ENCODE peak calls at places on chromosomes 12 and 14, in ten cellular contexts. N, Z, T, S, I, V, G, P, C and K are unnamed samples.

GRCh38 chr14:93031505-93032300 is 84.0 kb downstream of the ITPK1 start:
- DNase-seq in Z (no peak), S (no peak), G (no peak), I (no peak), P (no peak), T (no peak), C (no peak), N (no peak), V (no peak), K (no peak)

GRCh38 chr12:21813751-21814150 is 39.2 kb upstream of the KCNJ8 start:
- DNase-seq in N (no peak), V (no peak), T (no peak), S (no peak), C (no peak), P (no peak), Z (no peak), I (no peak), G (no peak), K (no peak)

GRCh38 chr14:51069065-51069464 is 25.8 kb downstream of the TRIM9 start:
- DNase-seq in T (no peak), I (no peak), C (no peak), N (no peak), S (no peak), Z (no peak), G (peak; percentile 26), V (no peak), P (no peak), K (no peak)

GRCh38 chr12:101719566-101719965 is 19.7 kb downstream of the SYCP3 start:
- DNase-seq in P (no peak), T (no peak), V (no peak), N (no peak), I (no peak), S (no peak), Z (no peak), C (no peak), G (no peak), K (no peak)

GRCh38 chr14:53273671-53274072 is 120.5 kb upstream of the DDHD1 start:
- DNase-seq in V (no peak), T (no peak), I (no peak), G (peak; percentile 42), S (no peak), Z (no peak), C (no peak), N (no peak), P (peak; percentile 50), K (no peak)

GRCh38 chr12:66664076-66664475 is 14.8 kb downstream of the GRIP1 start:
- DNase-seq in I (no peak), Z (no peak), N (no peak), S (no peak), C (no peak), V (no peak), T (no peak), G (no peak), P (no peak), K (no peak)

GRCh38 chr12:47808574-47809380 is 10.9 kb downstream of the HDAC7 start:
- DNase-seq in N (no peak), C (no peak), T (no peak), V (no peak), S (no peak), G (no peak), I (no peak), P (peak; percentile 65), Z (no peak), K (no peak)

GRCh38 chr12:21675096-21675495 is 17.5 kb upstream of the LDHB start:
- DNase-seq in C (no peak), P (no peak), V (no peak), Z (no peak), N (no peak), T (no peak), G (no peak), I (no peak), S (no peak), K (no peak)

GRCh38 chr14:65866422-65866821 is 453.9 kb downstream of the FUT8 start:
- DNase-seq in V (no peak), C (no peak), N (no peak), Z (no peak), T (no peak), S (no peak), I (no peak), P (no peak), G (no peak), K (no peak)

GRCh38 chr14:50333010-50333409 is 20.9 kb downstream of the DMAC2L start:
- DNase-seq in Z (peak; percentile 37), T (peak; percentile 20), N (no peak), I (no peak), P (no peak), S (no peak), V (no peak), C (no peak), G (no peak), K (no peak)

GRCh38 chr14:95876769-95877490 is at the start of gene TUNAR:
- DNase-seq in N (no peak), G (no peak), P (no peak), Z (no peak), S (no peak), T (peak; percentile 41), C (no peak), V (no peak), I (no peak), K (no peak)

GRCh38 chr12:49950310-49951251 is at the start of gene AQP2:
- DNase-seq in N (no peak), I (no peak), Z (no peak), S (no peak), V (no peak), P (no peak), G (no peak), C (peak; percentile 57), T (no peak), K (no peak)

GRCh38 chr14:30267141-30267540 is 291.8 kb upstream of the G2E3 start:
- DNase-seq in S (no peak), I (no peak), G (no peak), V (no peak), P (no peak), T (no peak), C (no peak), Z (no peak), N (no peak), K (no peak)

GRCh38 chr12:124470806-124471205 is 96.6 kb downstream of the NCOR2 start:
- DNase-seq in N (no peak), T (no peak), S (no peak), P (no peak), G (no peak), I (no peak), V (no peak), C (no peak), Z (no peak), K (no peak)
- H3K9me3 ChIP-seq in N (no peaks in the 10 kb centered on the region), T (peaks cover 10% of the 10 kb centered on the region), S (no peaks in the 10 kb centered on the region), P (peaks cover 17% of the 10 kb centered on the region), G (peaks cover 48% of the 10 kb centered on the region), I (no peaks in the 10 kb centered on the region), V (peaks cover 10% of the 10 kb centered on the region), C (peaks cover 4% of the 10 kb centered on the region), Z (no peaks in the 10 kb centered on the region), K (no peaks in the 10 kb centered on the region)

GRCh38 chr14:87935081-87935828 is 57.7 kb downstream of the GALC start:
- DNase-seq in S (no peak), V (no peak), Z (no peak), P (no peak), G (no peak), T (no peak), N (no peak), I (no peak), C (no peak), K (no peak)

GRCh38 chr14:87935895-87936294 is 57.1 kb downstream of the GALC start:
- DNase-seq in T (peak; percentile 56), I (no peak), S (no peak), V (no peak), C (no peak), G (no peak), P (no peak), N (no peak), Z (no peak), K (no peak)

DNA sequence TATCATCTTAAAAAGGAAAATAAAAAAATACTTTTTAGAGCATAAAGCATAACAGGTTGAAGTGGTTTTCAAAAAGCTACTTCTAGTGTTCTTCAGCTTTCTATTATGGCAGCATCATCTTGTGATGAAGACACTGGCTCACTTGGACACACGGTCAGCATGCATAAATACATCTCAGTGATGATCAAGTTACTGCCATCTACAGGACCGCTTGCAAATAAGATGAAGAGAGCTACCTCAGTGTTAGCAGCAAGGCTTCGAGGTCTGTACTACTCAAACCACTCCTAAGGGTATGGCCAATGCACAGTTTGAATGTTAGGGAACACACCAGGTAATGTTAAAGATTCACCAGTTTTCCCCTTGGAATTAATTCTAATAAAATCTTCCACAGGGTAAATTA is 58.8 kb downstream of the GALC start:
- DNase-seq in V (no peak), N (no peak), G (peak; percentile 30), Z (no peak), S (no peak), I (no peak), T (no peak), P (no peak), C (no peak), K (no peak)
- TF ChIP-seq CTCF in V (no peak), N (no peak), G (no peak), Z (no peak), S (no peak), I (no peak), T (no peak), P (no peak), C (no peak), K (no peak)

DNA sequence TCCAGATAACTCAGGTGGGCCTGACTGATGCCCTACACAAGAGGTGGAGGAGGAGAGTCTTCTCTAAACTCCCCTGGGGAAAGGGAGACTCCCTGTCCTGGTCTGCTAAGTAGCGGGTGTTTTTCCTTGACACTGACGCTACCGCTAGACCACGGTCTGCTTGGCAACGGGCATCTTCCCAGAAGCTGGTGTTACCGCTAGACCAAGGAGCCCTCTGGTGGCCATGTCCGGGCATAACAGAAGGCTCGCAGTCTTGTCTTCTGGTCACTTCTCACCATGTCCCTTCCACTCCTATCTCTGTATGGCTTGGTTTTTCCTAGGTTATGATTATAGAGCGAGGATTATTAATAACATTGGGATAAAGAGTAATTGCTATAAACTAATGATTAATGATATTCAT is 965.5 kb downstream of the TMEM121 start:
- DNase-seq in C (no peak), T (peak; percentile 24), V (no peak), N (no peak), Z (no peak), G (peak; percentile 50), S (no peak), P (peak; percentile 21), I (no peak), K (no peak)
- H3K9me3 ChIP-seq in C (no peaks in the 10 kb centered on the region), T (no peaks in the 10 kb centered on the region), V (no peaks in the 10 kb centered on the region), N (no peaks in the 10 kb centered on the region), Z (no peaks in the 10 kb centered on the region), G (no peaks in the 10 kb centered on the region), S (peaks cover 7% of the 10 kb centered on the region), P (no peaks in the 10 kb centered on the region), I (no peaks in the 10 kb centered on the region), K (peaks cover 14% of the 10 kb centered on the region)

DNA sequence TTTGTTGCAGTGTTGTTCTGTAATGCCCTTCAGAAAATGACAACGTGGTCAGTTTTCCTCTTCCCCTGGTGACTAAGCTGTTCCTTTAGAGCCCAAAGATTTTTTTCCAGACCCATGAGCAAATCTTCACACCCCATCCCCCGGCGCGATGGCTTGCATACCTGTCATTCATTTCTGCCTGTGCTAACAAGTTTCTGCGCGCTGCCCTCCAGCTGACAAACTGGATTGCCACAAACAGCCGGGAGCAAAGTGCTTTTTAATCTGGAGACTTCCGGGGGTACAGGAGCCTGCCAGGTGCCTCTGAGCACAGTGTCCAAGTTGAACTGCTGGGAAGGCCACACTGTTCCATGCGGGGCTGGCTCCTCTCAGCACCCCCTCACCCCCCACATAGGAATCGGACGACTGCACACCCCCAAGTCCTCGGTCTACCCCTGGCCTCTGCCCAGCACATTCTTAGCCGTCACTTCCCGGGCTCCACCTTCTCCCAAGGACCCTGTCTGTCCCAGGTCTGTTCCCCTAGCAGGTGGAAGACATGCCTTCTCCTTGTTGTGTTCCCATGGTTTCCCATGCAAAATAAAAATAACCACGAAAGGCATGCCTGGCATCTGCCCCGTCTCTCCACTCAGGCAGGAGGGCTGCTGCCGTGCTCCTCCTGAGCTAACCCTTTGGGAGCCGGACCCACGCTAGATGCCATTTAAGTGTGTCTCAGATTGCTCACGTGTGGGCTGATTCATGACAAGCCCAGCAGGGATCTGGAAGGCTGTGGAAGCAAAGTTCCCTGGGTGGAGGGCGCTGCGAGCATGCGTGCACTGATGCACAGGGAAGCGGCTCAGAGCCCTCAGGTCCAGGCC is 14.1 kb downstream of the RILPL1 start:
- DNase-seq in T (peak; percentile 60), I (no peak), S (no peak), G (peak; percentile 64), P (no peak), C (peak; percentile 82), V (peak; percentile 80), N (peak; percentile 77), Z (peak; percentile 77), K (no peak)
- TF ChIP-seq CTCF in T (no peak), I (no peak), S (no peak), G (no peak), P (no peak), C (no peak), V (no peak), N (no peak), Z (no peak), K (no peak)